ENCODE peak calls at places on chromosomes 7 and 10, in four cellular contexts. N is EL, X is DMS 273 treated with DMSO at 0.1 percent for 48 hours, E is right lobe of liver. D is an unnamed sample.

GRCh38 chr10:112979927-112980326 is 29.9 kb downstream of the TCF7L2 start:
- DNase-seq in X (no peak), E (no peak), N (no peak), D (no peak)

GRCh38 chr10:69516548-69517195 is 56.5 kb downstream of the NEUROG3 start:
- DNase-seq in E (no peak), X (no peak), N (no peak), D (no peak)

GRCh38 chr10:86716466-86716865 is 40.0 kb upstream of the BMPR1A start:
- DNase-seq in N (no peak), E (no peak), X (no peak), D (no peak)

GRCh38 chr10:89352039-89352597 is 24.3 kb downstream of the IFIT3 start:
- DNase-seq in X (no peak), N (peak; percentile 98), E (peak; percentile 80), D (no peak)

GRCh38 chr10:66844176-66844947 is 81.5 kb upstream of the LRRTM3 start:
- DNase-seq in N (no peak), X (no peak), E (no peak), D (no peak)

GRCh38 chr10:24826022-24826421 is 102.3 kb upstream of the ARHGAP21 start:
- DNase-seq in E (no peak), X (peak; percentile 20), N (peak; percentile 67), D (no peak)

GRCh38 chr10:120979435-120980315 is 128.5 kb downstream of the WDR11 start:
- DNase-seq in E (peak; percentile 53), X (no peak), N (no peak), D (peak; percentile 90)

GRCh38 chr7:155985518-155986427 is 173.5 kb upstream of the SHH start:
- DNase-seq in E (no peak), N (no peak), X (no peak), D (no peak)

GRCh38 chr10:112663181-112663879 is 216.3 kb downstream of the VTI1A start:
- DNase-seq in E (no peak), N (peak; percentile 82), X (no peak), D (no peak)

GRCh38 chr10:125514206-125515162 is 168.5 kb downstream of the TEX36 start:
- DNase-seq in E (no peak), X (no peak), N (peak; percentile 18), D (no peak)

GRCh38 chr10:132591166-132591971 is 53.8 kb downstream of the INPP5A start:
- DNase-seq in X (no peak), E (peak; percentile 86), N (peak; percentile 23), D (no peak)

GRCh38 chr7:19107142-19107391 is 10.4 kb downstream of the TWIST1 start:
- DNase-seq in N (no peak), E (no peak), X (no peak), D (no peak)

GRCh38 chr10:91879514-91880170 is 29.6 kb downstream of the FGFBP3 start:
- DNase-seq in E (no peak), X (no peak), N (no peak), D (no peak)

GRCh38 chr10:129703287-129704137 is 236.5 kb downstream of the MGMT start:
- DNase-seq in X (no peak), E (no peak), N (no peak), D (no peak)

GRCh38 chr7:8442295-8442813 is 8.9 kb downstream of the NXPH1 start:
- DNase-seq in N (no peak), X (no peak), E (no peak), D (no peak)

GRCh38 chr7:84688671-84689070 is 494.1 kb upstream of the SEMA3A start:
- DNase-seq in N (peak; percentile 74), E (no peak), X (no peak), D (no peak)

GRCh38 chr7:106111671-106112117 is 418 bp downstream of the SYPL1 start:
- DNase-seq in X (no peak), E (peak; percentile 88), N (no peak), D (peak; percentile 84)

GRCh38 chr7:17986826-17987225 is 40.8 kb downstream of the PRPS1L1 start:
- DNase-seq in X (no peak), N (peak; percentile 89), E (no peak), D (no peak)

GRCh38 chr7:82410461-82410860 is 33.1 kb downstream of the CACNA2D1 start:
- DNase-seq in X (no peak), E (no peak), N (no peak), D (no peak)

GRCh38 chr10:100828744-100829102 is 83.3 kb downstream of the PAX2 start:
- DNase-seq in N (no peak), E (no peak), X (no peak), D (no peak)